ENCODE peak calls at places on chromosomes 7 and 10, in five cellular contexts. U is suprapubic skin, E is ovary, L is sigmoid colon, N is uterus. M is an unnamed sample.

GRCh38 chr10:43203491-43204393 is 63.1 kb downstream of the RASGEF1A start:
- DNase-seq in U (peak), E (peak), L (peak), N (peak), M (no peak)

GRCh38 chr10:5523796-5524574 is 776 bp upstream of the CALML3 start:
- DNase-seq in U (peak), E (no peak), L (peak), N (no peak), M (no peak)

GRCh38 chr7:70312336-70312735 is 714.1 kb downstream of the AUTS2 start:
- DNase-seq in U (no peak), E (no peak), L (no peak), N (no peak), M (no peak)

GRCh38 chr10:50540069-50540825 is 83.5 kb downstream of the SGMS1 start:
- DNase-seq in U (no peak), E (no peak), L (no peak), N (no peak), M (no peak)

GRCh38 chr10:123966896-123967231 is 75.3 kb upstream of the CPXM2 start:
- DNase-seq in U (no peak), E (no peak), L (no peak), N (no peak), M (no peak)

GRCh38 chr7:33807779-33808482 is 97.4 kb upstream of the BMPER start:
- DNase-seq in U (no peak), E (peak), L (no peak), N (no peak), M (no peak)

GRCh38 chr7:114819629-114820362 is 102.1 kb upstream of the MDFIC start:
- DNase-seq in U (peak), E (no peak), L (peak), N (no peak), M (no peak)

GRCh38 chr10:116912162-116912561 is 62.9 kb downstream of the ENO4 start:
- DNase-seq in U (no peak), E (no peak), L (no peak), N (no peak), M (peak)

GRCh38 chr7:47254081-47255006 is 327.6 kb downstream of the TNS3 start:
- DNase-seq in U (peak), E (peak), L (peak), N (peak), M (peak)

GRCh38 chr7:16982640-16983103 is 100.9 kb upstream of the AGR3 start:
- DNase-seq in U (no peak), E (no peak), L (no peak), N (no peak), M (no peak)

GRCh38 chr7:155208681-155209477 is 88.8 kb upstream of the INSIG1 start:
- DNase-seq in U (no peak), E (no peak), L (no peak), N (no peak), M (no peak)

GRCh38 chr10:123860856-123861255 is 30.8 kb downstream of the CPXM2 start:
- DNase-seq in U (no peak), E (no peak), L (no peak), N (no peak), M (no peak)

GRCh38 chr10:53233759-53234158 is 461.2 kb upstream of the MBL2 start:
- DNase-seq in U (no peak), E (no peak), L (no peak), N (no peak), M (no peak)

GRCh38 chr10:34780818-34781380 is 34.2 kb downstream of the PARD3 start:
- DNase-seq in U (no peak), E (peak), L (peak), N (peak), M (no peak)

GRCh38 chr10:98309366-98310355 is 41.7 kb upstream of the LOXL4 start:
- DNase-seq in U (peak), E (peak), L (peak), N (peak), M (peak)

GRCh38 chr7:92691578-92691977 is 101.4 kb upstream of the FAM133B start:
- DNase-seq in U (no peak), E (no peak), L (no peak), N (no peak), M (no peak)

GRCh38 chr7:155591055-155591750 is 44.8 kb upstream of the CNPY1 start:
- DNase-seq in U (peak), E (no peak), L (no peak), N (no peak), M (no peak)

GRCh38 chr10:114172776-114173555 is 1.0 kb downstream of the CCDC186 start:
- DNase-seq in U (no peak), E (no peak), L (no peak), N (no peak), M (no peak)

GRCh38 chr10:24346877-24347505 is 138.1 kb downstream of the KIAA1217 start:
- DNase-seq in U (no peak), E (no peak), L (no peak), N (no peak), M (no peak)

GRCh38 chr10:24349379-24350110 is 140.6 kb downstream of the KIAA1217 start:
- DNase-seq in U (no peak), E (no peak), L (no peak), N (no peak), M (no peak)

GRCh38 chr10:24351883-24352778 is 143.2 kb downstream of the KIAA1217 start:
- DNase-seq in U (no peak), E (no peak), L (no peak), N (no peak), M (no peak)

GRCh38 chr10:24353319-24353718 is 144.4 kb downstream of the KIAA1217 start:
- DNase-seq in U (no peak), E (no peak), L (no peak), N (no peak), M (no peak)

GRCh38 chr10:24350111-24350921 is 141.4 kb downstream of the KIAA1217 start:
- DNase-seq in U (no peak), E (no peak), L (no peak), N (no peak), M (no peak)
- TF ChIP-seq POLR2A in U (no peak), E (no peak), L (no peak), N (no peak), M (no peak)

DNA sequence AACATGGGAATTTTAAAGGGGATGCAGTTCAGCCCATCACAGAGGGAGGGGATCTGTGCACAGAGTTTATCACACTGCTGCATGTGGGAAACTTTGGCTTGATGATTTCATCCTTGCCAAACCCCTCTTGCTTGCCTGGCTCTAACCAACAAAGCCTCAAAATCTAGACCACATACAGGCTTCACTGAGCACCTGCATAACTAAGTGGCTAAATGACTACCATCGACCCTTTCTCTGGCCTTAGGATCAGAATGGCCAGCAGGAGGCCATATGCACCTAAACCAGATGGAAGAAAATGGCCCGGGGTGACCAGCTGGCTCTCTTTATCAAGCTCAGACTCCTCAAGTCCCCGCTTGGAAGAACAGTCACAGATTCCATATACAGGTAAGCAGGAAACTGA is 15.6 kb upstream of the ZNF25 start:
- DNase-seq in U (no peak), E (no peak), L (no peak), N (no peak), M (no peak)
- TF ChIP-seq CTCF in U (no peak), E (no peak), L (no peak), N (no peak), M (no peak)

DNA sequence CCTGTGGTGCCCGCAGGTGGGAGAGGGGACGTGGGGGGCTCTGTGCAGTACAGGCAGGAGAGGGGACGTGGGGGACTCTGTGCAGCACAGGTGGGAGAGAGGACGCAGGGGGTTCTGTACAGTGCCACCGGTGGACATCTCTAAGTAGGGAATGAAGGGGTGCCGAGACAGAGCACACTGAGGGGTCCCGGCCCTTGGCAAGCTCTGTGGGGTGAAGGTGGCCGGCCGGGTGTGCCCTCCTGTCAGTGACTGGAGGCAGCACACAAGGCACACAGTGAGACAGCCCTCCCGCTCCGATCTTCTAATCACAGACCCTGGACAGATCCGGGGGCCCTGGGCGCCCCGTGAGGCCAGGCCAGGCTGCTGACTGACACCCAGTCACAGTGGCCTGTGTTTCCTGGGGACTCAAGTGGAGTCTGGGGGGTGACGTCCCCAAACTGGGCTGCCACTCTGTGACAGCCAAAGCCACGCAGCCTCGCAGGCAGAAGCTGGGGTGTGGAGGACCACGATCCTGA is 11.2 kb downstream of the GPR146 start:
- DNase-seq in U (no peak), E (no peak), L (no peak), N (no peak), M (no peak)
- H3K27ac ChIP-seq in U (peak), E (no peak), L (peak), N (peak), M (no peak)

GRCh38 chr7:100366411-100367250 is 6.7 kb upstream of the PILRA start:
- DNase-seq in U (no peak), E (no peak), L (no peak), N (no peak), M (no peak)
- TF ChIP-seq POLR2A in U (no peak), E (no peak), L (no peak), N (no peak), M (no peak)

DNA sequence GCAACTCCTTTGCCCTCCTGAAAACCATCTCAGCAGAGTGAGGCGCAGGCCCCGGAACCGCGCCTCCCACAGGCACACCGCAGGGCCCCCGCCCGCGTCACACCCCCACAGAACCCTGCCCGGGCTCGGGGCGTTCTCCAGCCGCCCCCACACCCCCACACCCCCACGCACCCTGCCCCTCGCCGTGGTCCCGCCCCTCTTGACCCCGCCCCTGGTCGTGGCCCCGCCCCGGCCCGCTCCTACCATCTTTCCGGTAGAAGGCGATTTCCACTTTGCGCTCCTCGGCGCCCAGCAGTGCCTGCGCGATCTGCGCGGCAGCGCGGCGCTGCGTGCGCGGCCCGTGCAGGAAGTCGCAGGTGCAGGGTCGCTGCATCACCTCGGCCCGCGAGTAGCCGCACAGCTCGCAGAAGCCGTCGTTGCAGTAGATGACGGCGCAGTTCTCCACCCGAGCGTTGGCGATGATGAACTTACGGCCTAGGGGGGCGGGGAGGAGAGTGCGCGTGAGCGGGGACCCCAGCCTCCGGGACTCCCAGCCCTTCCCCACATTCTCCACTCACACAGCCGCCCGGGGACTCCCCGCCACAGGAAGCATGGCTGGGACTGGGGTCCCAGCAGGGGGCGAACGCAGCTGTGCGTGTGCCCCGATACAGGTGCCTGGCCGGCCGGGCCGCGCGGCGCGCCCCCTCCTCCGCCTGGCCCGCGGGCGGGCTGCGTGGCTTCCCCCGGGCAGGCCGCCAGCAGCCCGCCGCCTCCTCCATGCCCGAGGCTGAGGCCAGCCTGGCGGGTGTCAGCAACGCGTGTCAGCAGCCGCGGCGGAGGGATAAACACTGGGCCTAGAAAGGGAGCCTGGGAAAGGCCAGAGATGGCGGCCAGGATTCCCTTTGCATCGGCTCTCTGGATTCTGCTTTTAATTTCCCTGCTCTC is 3.4 kb downstream of the KCNH2 start:
- DNase-seq in U (no peak), E (peak), L (peak), N (peak), M (no peak)
- TF ChIP-seq CTCF in U (peak), E (peak), L (peak), N (peak), M (no peak)

M was measured in right lobe of liver.